ENCODE peak calls at places on chromosomes 2 and 18, in seven cellular contexts. One of them, this sample, is unnamed.

GRCh38 chr18:69885841-69886531 is 61.7 kb downstream of the CD226 start:
- DNase-seq in progenitor cell of endocrine pancreas: no peak
- DNase-seq in Jurkat, Clone E6-1: no peak
- DNase-seq in OCI-LY7: no peak
- DNase-seq in effector memory CD8-positive, alpha-beta T cell: peak
- DNase-seq in Daoy: no peak
- DNase-seq in HEK293T: no peak
- DNase-seq in this sample: no peak

GRCh38 chr2:241095594-241096290 is 6.3 kb downstream of the MTERF4 start:
- DNase-seq in progenitor cell of endocrine pancreas: no peak
- DNase-seq in Jurkat, Clone E6-1: peak
- DNase-seq in OCI-LY7: no peak
- DNase-seq in effector memory CD8-positive, alpha-beta T cell: peak
- DNase-seq in Daoy: no peak
- DNase-seq in HEK293T: no peak
- DNase-seq in this sample: peak

GRCh38 chr2:200338692-200339091 is 32.2 kb downstream of the SPATS2L start:
- DNase-seq in progenitor cell of endocrine pancreas: no peak
- DNase-seq in Jurkat, Clone E6-1: no peak
- DNase-seq in OCI-LY7: no peak
- DNase-seq in effector memory CD8-positive, alpha-beta T cell: no peak
- DNase-seq in Daoy: no peak
- DNase-seq in HEK293T: no peak
- DNase-seq in this sample: no peak

GRCh38 chr2:29920631-29921559 is 491 bp downstream of the ALK start:
- DNase-seq in progenitor cell of endocrine pancreas: peak
- DNase-seq in Jurkat, Clone E6-1: no peak
- DNase-seq in OCI-LY7: no peak
- DNase-seq in effector memory CD8-positive, alpha-beta T cell: no peak
- DNase-seq in Daoy: peak
- DNase-seq in HEK293T: peak
- DNase-seq in this sample: no peak

GRCh38 chr18:42635378-42636048 is 480.0 kb downstream of the RIT2 start:
- DNase-seq in progenitor cell of endocrine pancreas: no peak
- DNase-seq in Jurkat, Clone E6-1: no peak
- DNase-seq in OCI-LY7: no peak
- DNase-seq in effector memory CD8-positive, alpha-beta T cell: no peak
- DNase-seq in Daoy: no peak
- DNase-seq in HEK293T: no peak
- DNase-seq in this sample: no peak

GRCh38 chr2:108941161-108941665 is 47.8 kb downstream of the EDAR start:
- DNase-seq in progenitor cell of endocrine pancreas: no peak
- DNase-seq in Jurkat, Clone E6-1: no peak
- DNase-seq in OCI-LY7: no peak
- DNase-seq in effector memory CD8-positive, alpha-beta T cell: no peak
- DNase-seq in Daoy: no peak
- DNase-seq in HEK293T: no peak
- DNase-seq in this sample: no peak

GRCh38 chr2:69012310-69013122 is 463 bp upstream of the ANTXR1 start:
- DNase-seq in progenitor cell of endocrine pancreas: peak
- DNase-seq in Jurkat, Clone E6-1: peak
- DNase-seq in OCI-LY7: peak
- DNase-seq in effector memory CD8-positive, alpha-beta T cell: peak
- DNase-seq in Daoy: peak
- DNase-seq in HEK293T: no peak
- DNase-seq in this sample: peak

GRCh38 chr18:7567487-7568425 is 640 bp downstream of the PTPRM start:
- DNase-seq in progenitor cell of endocrine pancreas: peak
- DNase-seq in Jurkat, Clone E6-1: no peak
- DNase-seq in OCI-LY7: no peak
- DNase-seq in effector memory CD8-positive, alpha-beta T cell: peak
- DNase-seq in Daoy: peak
- DNase-seq in HEK293T: peak
- DNase-seq in this sample: no peak

GRCh38 chr2:64696631-64697030 is 42.9 kb upstream of the SERTAD2 start:
- DNase-seq in progenitor cell of endocrine pancreas: no peak
- DNase-seq in Jurkat, Clone E6-1: no peak
- DNase-seq in OCI-LY7: no peak
- DNase-seq in effector memory CD8-positive, alpha-beta T cell: no peak
- DNase-seq in Daoy: no peak
- DNase-seq in HEK293T: no peak
- DNase-seq in this sample: no peak